ENCODE peak calls at places on chromosomes 5 and 9, in five cellular contexts. One of them, this sample, is unnamed.

GRCh38 chr9:75529463-75529862 is 361.0 kb upstream of the PCSK5 start:
- DNase-seq in hepatocyte: no peak
- DNase-seq in HCT116: no peak
- DNase-seq in H9: no peak
- DNase-seq in PC-9: no peak
- DNase-seq in this sample: no peak

GRCh38 chr5:10654566-10654965 is 90.7 kb downstream of the ANKRD33B start:
- DNase-seq in hepatocyte: no peak
- DNase-seq in HCT116: no peak
- DNase-seq in H9: peak; percentile 10
- DNase-seq in PC-9: no peak
- DNase-seq in this sample: no peak

GRCh38 chr9:133581553-133582343 is 27.4 kb downstream of the FAM163B start:
- DNase-seq in hepatocyte: peak; percentile 81
- DNase-seq in HCT116: no peak
- DNase-seq in H9: no peak
- DNase-seq in PC-9: no peak
- DNase-seq in this sample: no peak

GRCh38 chr5:19035816-19036215 is 952.2 kb downstream of the CDH18 start:
- DNase-seq in hepatocyte: no peak
- DNase-seq in HCT116: no peak
- DNase-seq in H9: no peak
- DNase-seq in PC-9: no peak
- DNase-seq in this sample: no peak

GRCh38 chr9:124788542-124789217 is 11.7 kb downstream of the OLFML2A start:
- DNase-seq in hepatocyte: no peak
- DNase-seq in HCT116: no peak
- DNase-seq in H9: no peak
- DNase-seq in PC-9: no peak
- DNase-seq in this sample: no peak

GRCh38 chr5:40689442-40689841 is 9.7 kb downstream of the PTGER4 start:
- DNase-seq in hepatocyte: peak; percentile 68
- DNase-seq in HCT116: peak; percentile 93
- DNase-seq in H9: no peak
- DNase-seq in PC-9: peak; percentile 63
- DNase-seq in this sample: peak; percentile 85

GRCh38 chr5:165620394-165620793 is 2115.0 kb downstream of the MAT2B start:
- DNase-seq in hepatocyte: no peak
- DNase-seq in HCT116: no peak
- DNase-seq in H9: no peak
- DNase-seq in PC-9: no peak
- DNase-seq in this sample: no peak

GRCh38 chr9:130741831-130742449 is 48.4 kb downstream of the EXOSC2 start:
- DNase-seq in hepatocyte: no peak
- DNase-seq in HCT116: no peak
- DNase-seq in H9: no peak
- DNase-seq in PC-9: no peak
- DNase-seq in this sample: peak; percentile 91

GRCh38 chr9:85522459-85523092 is 219.2 kb downstream of the AGTPBP1 start:
- DNase-seq in hepatocyte: peak; percentile 59
- DNase-seq in HCT116: no peak
- DNase-seq in H9: peak; percentile 74
- DNase-seq in PC-9: no peak
- DNase-seq in this sample: no peak

GRCh38 chr9:120261419-120261818 is 318.5 kb downstream of the CDK5RAP2 start:
- DNase-seq in hepatocyte: no peak
- DNase-seq in HCT116: no peak
- DNase-seq in H9: no peak
- DNase-seq in PC-9: no peak
- DNase-seq in this sample: no peak

GRCh38 chr5:173926359-173926758 is 38.2 kb downstream of the CPEB4 start:
- DNase-seq in hepatocyte: no peak
- DNase-seq in HCT116: no peak
- DNase-seq in H9: no peak
- DNase-seq in PC-9: no peak
- DNase-seq in this sample: peak; percentile 38
- H3K27ac ChIP-seq in hepatocyte: no peak overlapping the region
- H3K27ac ChIP-seq in HCT116: no peak overlapping the region
- H3K27ac ChIP-seq in H9: no peak overlapping the region
- H3K27ac ChIP-seq in PC-9: no peak overlapping the region
- H3K27ac ChIP-seq in this sample: peak overlapping the region; percentile 36

GRCh38 chr5:111252799-111253564 is 28.8 kb downstream of the CAMK4 start:
- DNase-seq in hepatocyte: no peak
- DNase-seq in HCT116: no peak
- DNase-seq in H9: no peak
- DNase-seq in PC-9: no peak
- DNase-seq in this sample: no peak
- H3K4me2 ChIP-seq in hepatocyte: no peak overlapping the region
- H3K4me2 ChIP-seq in HCT116: no peak overlapping the region
- H3K4me2 ChIP-seq in H9: no peak overlapping the region
- H3K4me2 ChIP-seq in PC-9: no peak overlapping the region
- H3K4me2 ChIP-seq in this sample: no peak overlapping the region

DNA sequence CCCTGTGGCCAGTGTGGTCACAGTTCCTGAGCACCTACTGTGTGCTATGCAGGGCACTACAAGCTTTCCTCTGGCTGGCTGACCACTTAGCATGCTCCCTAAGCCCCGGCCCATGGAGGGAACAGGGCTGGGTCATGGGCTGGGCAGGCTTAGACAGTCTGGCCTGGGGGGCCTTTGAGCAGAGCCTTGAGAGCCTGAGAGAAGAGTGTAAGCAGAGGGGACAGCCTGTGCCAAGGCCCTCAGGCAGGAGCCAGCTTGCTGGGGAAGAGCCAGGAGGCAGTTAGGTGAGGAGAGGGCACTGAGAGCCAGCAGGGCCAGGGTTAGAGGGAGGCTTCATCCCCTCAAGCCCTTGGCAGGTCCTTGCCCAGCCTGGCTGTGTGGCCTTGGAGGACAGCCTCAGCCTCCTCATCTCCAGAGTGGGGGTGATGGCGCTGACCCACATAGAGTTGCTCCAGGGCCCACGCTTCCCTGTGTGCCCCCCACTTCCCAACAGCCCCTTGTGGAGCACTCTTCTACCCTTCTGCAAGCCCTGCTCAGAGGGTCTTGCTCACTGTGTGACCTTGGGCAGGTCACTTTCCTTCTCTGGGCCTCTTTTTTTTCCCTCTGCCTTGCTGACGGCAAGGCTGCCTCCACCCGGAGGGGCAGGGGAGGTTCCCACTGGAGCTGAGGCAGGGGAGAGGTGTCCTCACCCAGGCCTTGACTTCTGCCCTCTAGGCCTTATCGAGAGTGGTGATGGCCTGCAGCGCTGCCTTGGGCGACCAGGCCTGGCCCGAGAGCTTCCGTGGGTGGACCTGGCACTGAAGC is 107.1 kb downstream of the PHF2 start:
- DNase-seq in hepatocyte: no peak
- DNase-seq in HCT116: no peak
- DNase-seq in H9: peak; percentile 24
- DNase-seq in PC-9: no peak
- DNase-seq in this sample: no peak
- H3K27ac ChIP-seq in hepatocyte: no peak overlapping the region
- H3K27ac ChIP-seq in HCT116: no peak overlapping the region
- H3K27ac ChIP-seq in H9: no peak overlapping the region
- H3K27ac ChIP-seq in PC-9: no peak overlapping the region
- H3K27ac ChIP-seq in this sample: no peak overlapping the region

GRCh38 chr9:33254211-33254610 is 10.3 kb downstream of the BAG1 start:
- DNase-seq in hepatocyte: no peak
- DNase-seq in HCT116: no peak
- DNase-seq in H9: no peak
- DNase-seq in PC-9: no peak
- DNase-seq in this sample: no peak

GRCh38 chr9:33249087-33249657 is 9.2 kb downstream of the SPINK4 start:
- DNase-seq in hepatocyte: no peak
- DNase-seq in HCT116: no peak
- DNase-seq in H9: no peak
- DNase-seq in PC-9: no peak
- DNase-seq in this sample: peak; percentile 34

GRCh38 chr9:33248606-33249005 is 8.6 kb downstream of the SPINK4 start:
- DNase-seq in hepatocyte: no peak
- DNase-seq in HCT116: no peak
- DNase-seq in H9: no peak
- DNase-seq in PC-9: no peak
- DNase-seq in this sample: no peak

GRCh38 chr9:33249983-33250382 is 10.0 kb downstream of the SPINK4 start:
- DNase-seq in hepatocyte: no peak
- DNase-seq in HCT116: no peak
- DNase-seq in H9: no peak
- DNase-seq in PC-9: no peak
- DNase-seq in this sample: no peak

DNA sequence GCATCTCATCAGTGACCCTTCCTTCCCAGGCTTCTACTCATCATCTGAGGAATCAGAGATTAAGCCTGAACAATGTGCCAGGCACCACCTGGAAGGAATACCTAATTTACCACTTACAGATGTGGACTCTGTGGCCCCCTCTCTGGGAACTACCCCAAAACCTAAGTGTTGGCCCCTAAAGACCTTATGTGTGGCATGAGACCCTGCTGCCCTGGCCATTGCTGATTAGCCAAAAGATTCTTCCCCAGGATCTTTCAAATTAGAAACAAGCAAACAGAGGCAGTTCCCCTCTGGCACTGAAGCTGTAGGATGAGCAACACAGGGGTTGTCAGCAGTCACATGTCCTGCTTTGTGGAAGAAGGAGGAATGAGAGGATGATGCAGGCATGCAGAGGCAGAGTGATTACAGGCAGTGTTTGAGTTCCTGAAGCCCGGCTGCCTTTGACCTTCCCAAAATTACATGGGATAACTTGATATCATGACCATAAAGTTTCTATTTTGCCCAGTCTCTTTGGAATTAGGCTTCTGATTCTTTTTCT is 10.6 kb downstream of the SPINK4 start:
- DNase-seq in hepatocyte: no peak
- DNase-seq in HCT116: no peak
- DNase-seq in H9: no peak
- DNase-seq in PC-9: no peak
- DNase-seq in this sample: peak; percentile 86
- H3K4me2 ChIP-seq in hepatocyte: no peak overlapping the region
- H3K4me2 ChIP-seq in HCT116: no peak overlapping the region
- H3K4me2 ChIP-seq in H9: no peak overlapping the region
- H3K4me2 ChIP-seq in PC-9: no peak overlapping the region
- H3K4me2 ChIP-seq in this sample: peak overlapping the region; percentile 0

DNA sequence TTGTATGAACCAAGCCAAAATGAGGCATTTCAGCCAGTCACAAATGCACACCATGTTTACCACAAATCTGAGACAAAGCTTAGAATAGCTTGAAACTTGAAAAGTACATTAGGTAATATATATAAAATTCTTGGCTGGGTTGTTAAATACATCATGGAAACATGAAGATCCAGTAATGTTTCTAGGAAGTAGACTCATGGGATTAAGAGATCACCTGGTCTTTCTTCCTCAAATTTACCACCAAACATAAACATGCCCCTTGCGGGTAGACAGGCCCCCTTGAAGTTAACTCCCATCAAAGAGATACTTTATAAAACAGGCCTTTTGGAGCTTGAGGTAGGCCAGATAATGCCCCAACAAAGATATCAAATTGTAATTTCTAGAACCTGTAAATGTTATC is 128.1 kb upstream of the TARS1 start:
- DNase-seq in hepatocyte: peak; percentile 19
- DNase-seq in HCT116: no peak
- DNase-seq in H9: no peak
- DNase-seq in PC-9: no peak
- DNase-seq in this sample: no peak
- H3K27ac ChIP-seq in hepatocyte: peak overlapping the region; percentile 76
- H3K27ac ChIP-seq in HCT116: no peak overlapping the region
- H3K27ac ChIP-seq in H9: no peak overlapping the region
- H3K27ac ChIP-seq in PC-9: peak overlapping the region; percentile 17
- H3K27ac ChIP-seq in this sample: peak overlapping the region; percentile 92

GRCh38 chr5:96871022-96871388 is 5.3 kb upstream of the ERAP2 start:
- DNase-seq in hepatocyte: no peak
- DNase-seq in HCT116: no peak
- DNase-seq in H9: no peak
- DNase-seq in PC-9: no peak
- DNase-seq in this sample: no peak
- H3K4me2 ChIP-seq in hepatocyte: no peak overlapping the region
- H3K4me2 ChIP-seq in HCT116: no peak overlapping the region
- H3K4me2 ChIP-seq in H9: no peak overlapping the region
- H3K4me2 ChIP-seq in PC-9: no peak overlapping the region
- H3K4me2 ChIP-seq in this sample: no peak overlapping the region

GRCh38 chr9:92325269-92325990 is at the start of the genes CENPP and NOL8:
- DNase-seq in hepatocyte: peak; percentile 94
- DNase-seq in HCT116: peak; percentile 88
- DNase-seq in H9: peak; percentile 85
- DNase-seq in PC-9: peak; percentile 86
- DNase-seq in this sample: peak; percentile 85

GRCh38 chr9:92325991-92326500 is 293 bp downstream of the CENPP start:
- DNase-seq in hepatocyte: no peak
- DNase-seq in HCT116: no peak
- DNase-seq in H9: no peak
- DNase-seq in PC-9: no peak
- DNase-seq in this sample: peak; percentile 71

GRCh38 chr9:92327283-92327850 is 1.6 kb downstream of the CENPP start:
- DNase-seq in hepatocyte: no peak
- DNase-seq in HCT116: no peak
- DNase-seq in H9: no peak
- DNase-seq in PC-9: no peak
- DNase-seq in this sample: no peak

GRCh38 chr9:92324451-92324850 is 699 bp downstream of the NOL8 start:
- DNase-seq in hepatocyte: no peak
- DNase-seq in HCT116: no peak
- DNase-seq in H9: no peak
- DNase-seq in PC-9: no peak
- DNase-seq in this sample: no peak

GRCh38 chr9:92324889-92325268 is 271 bp downstream of the NOL8 start:
- DNase-seq in hepatocyte: no peak
- DNase-seq in HCT116: no peak
- DNase-seq in H9: no peak
- DNase-seq in PC-9: no peak
- DNase-seq in this sample: peak; percentile 70
- H3K27ac ChIP-seq in hepatocyte: peak overlapping the region; percentile 100
- H3K27ac ChIP-seq in HCT116: peak overlapping the region; percentile 87
- H3K27ac ChIP-seq in H9: no peak overlapping the region
- H3K27ac ChIP-seq in PC-9: peak overlapping the region; percentile 90
- H3K27ac ChIP-seq in this sample: peak overlapping the region; percentile 100